ENCODE peak calls at places on chromosomes 5 and 9, in eight cellular contexts. J is naive thymus-derived CD4-positive, alpha-beta T cell; A is H9; L is endothelial cell; C is kidney tubule cell; I is T1000; R is uterus; M is heart left ventricle. Z is an unnamed sample.

GRCh38 chr5:129461816-129462396 is 1.8 kb downstream of the ADAMTS19 start:
- DNase-seq in J (no peak), A (no peak), L (no peak), C (no peak), I (no peak), R (peak; percentile 25), M (no peak), Z (no peak)

GRCh38 chr9:7879551-7880245 is 80.1 kb upstream of the DMAC1 start:
- DNase-seq in J (peak; percentile 32), A (peak; percentile 37), L (no peak), C (peak; percentile 97), I (no peak), R (no peak), M (no peak), Z (no peak)

GRCh38 chr9:38066907-38067610 is 2.0 kb downstream of the SHB start:
- DNase-seq in J (peak; percentile 30), A (no peak), L (peak; percentile 53), C (peak; percentile 44), I (no peak), R (peak; percentile 58), M (peak; percentile 69), Z (peak; percentile 89)

GRCh38 chr5:127875235-127876021 is 172.2 kb downstream of the CCDC192 start:
- DNase-seq in J (no peak), A (peak; percentile 62), L (peak; percentile 33), C (peak; percentile 84), I (no peak), R (peak; percentile 16), M (peak; percentile 40), Z (no peak)

GRCh38 chr9:93612796-93613154 is 36.4 kb downstream of the PHF2 start:
- DNase-seq in J (no peak), A (no peak), L (no peak), C (no peak), I (no peak), R (no peak), M (no peak), Z (no peak)

GRCh38 chr9:76686756-76687155 is 77.5 kb upstream of the PCA3 start:
- DNase-seq in J (no peak), A (no peak), L (no peak), C (no peak), I (no peak), R (no peak), M (no peak), Z (no peak)

GRCh38 chr5:1185038-1185651 is 16.2 kb upstream of the SLC6A19 start:
- DNase-seq in J (peak; percentile 8), A (no peak), L (no peak), C (no peak), I (no peak), R (no peak), M (no peak), Z (no peak)

GRCh38 chr9:38164659-38165221 is 95.7 kb upstream of the SHB start:
- DNase-seq in J (no peak), A (no peak), L (no peak), C (no peak), I (no peak), R (no peak), M (no peak), Z (no peak)

Z was measured in tibial artery.